ENCODE peak calls at places on chromosomes 7 and 10, in eight cellular contexts. X is gastrocnemius medialis, G is AG10803, L is esophagus squamous epithelium, N is fibroblast of mammary gland, R is AG09309, Z is astrocyte of the spinal cord, E is chondrocyte. O is an unnamed sample.

GRCh38 chr10:124266468-124267230 is 152.1 kb downstream of the OAT start:
- DNase-seq in X (peak), G (no peak), L (no peak), N (no peak), R (no peak), Z (no peak), E (peak), O (no peak)

GRCh38 chr7:5525271-5526189 is 101.9 kb upstream of the TNRC18 start:
- DNase-seq in X (peak), G (peak), L (no peak), N (peak), R (no peak), Z (peak), E (no peak), O (no peak)

GRCh38 chr10:32929634-32930033 is 28.4 kb downstream of the ITGB1 start:
- DNase-seq in X (no peak), G (no peak), L (no peak), N (no peak), R (no peak), Z (no peak), E (no peak), O (no peak)

GRCh38 chr10:99484626-99485581 is 47.8 kb upstream of the NKX2-3 start:
- DNase-seq in X (no peak), G (no peak), L (no peak), N (no peak), R (no peak), Z (no peak), E (no peak), O (no peak)

GRCh38 chr10:24642921-24643678 is 80.6 kb downstream of the ARHGAP21 start:
- DNase-seq in X (no peak), G (peak), L (no peak), N (peak), R (peak), Z (peak), E (no peak), O (no peak)

GRCh38 chr10:120607710-120608703 is 151.0 kb downstream of the PLPP4 start:
- DNase-seq in X (no peak), G (peak), L (no peak), N (peak), R (no peak), Z (peak), E (no peak), O (no peak)

GRCh38 chr10:33249137-33249536 is 85.3 kb downstream of the NRP1 start:
- DNase-seq in X (no peak), G (no peak), L (no peak), N (no peak), R (no peak), Z (no peak), E (no peak), O (no peak)

GRCh38 chr10:48800283-48800675 is 115.6 kb downstream of the WDFY4 start:
- DNase-seq in X (no peak), G (no peak), L (no peak), N (no peak), R (no peak), Z (no peak), E (no peak), O (no peak)

GRCh38 chr10:28177944-28178637 is 124.8 kb downstream of the MPP7 start:
- DNase-seq in X (no peak), G (peak), L (no peak), N (peak), R (no peak), Z (peak), E (no peak), O (no peak)

GRCh38 chr10:13056461-13057077 is 43.4 kb upstream of the OPTN start:
- DNase-seq in X (no peak), G (no peak), L (no peak), N (peak), R (no peak), Z (peak), E (no peak), O (no peak)

GRCh38 chr7:116284390-116284789 is 74.1 kb downstream of the TES start:
- DNase-seq in X (no peak), G (peak), L (no peak), N (no peak), R (no peak), Z (no peak), E (no peak), O (no peak)

GRCh38 chr10:80413152-80413996 is 5.0 kb downstream of the PRXL2A start:
- DNase-seq in X (peak), G (no peak), L (no peak), N (peak), R (no peak), Z (peak), E (no peak), O (no peak)

GRCh38 chr7:17646181-17646956 is 293.9 kb downstream of the SNX13 start:
- DNase-seq in X (no peak), G (peak), L (no peak), N (peak), R (no peak), Z (peak), E (no peak), O (no peak)

GRCh38 chr10:117139581-117140524 is 1.8 kb upstream of the VAX1 start:
- DNase-seq in X (no peak), G (no peak), L (no peak), N (no peak), R (no peak), Z (no peak), E (no peak), O (no peak)

DNA sequence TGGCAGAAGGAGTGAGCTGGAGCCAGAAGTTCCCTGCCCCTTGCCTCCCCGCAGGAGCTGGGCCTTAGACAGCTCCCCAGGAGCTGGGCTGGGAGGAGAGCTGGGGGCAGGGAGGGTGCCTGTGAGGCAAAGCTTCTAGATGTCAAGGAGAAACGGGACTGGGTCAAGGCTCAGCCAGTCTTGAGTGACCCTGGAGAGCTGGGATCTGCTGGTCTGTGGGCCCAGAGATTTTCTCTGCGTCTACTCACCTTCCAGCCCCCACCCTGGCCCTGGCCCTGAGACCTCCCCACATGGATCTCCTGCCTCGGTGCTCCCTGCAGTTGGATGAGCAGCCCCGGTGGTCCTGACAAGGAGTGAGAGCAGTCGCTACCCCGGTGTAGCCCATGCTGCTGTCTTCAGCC is 20.3 kb upstream of the SHH start:
- DNase-seq in X (no peak), G (no peak), L (no peak), N (no peak), R (no peak), Z (no peak), E (no peak), O (no peak)
- TF ChIP-seq CTCF in X (no peak), G (no peak), L (no peak), N (no peak), R (no peak), Z (no peak), E (no peak), O (no peak)

GRCh38 chr7:55144333-55144954 is 125.6 kb downstream of the EGFR start:
- DNase-seq in X (no peak), G (no peak), L (no peak), N (no peak), R (no peak), Z (no peak), E (no peak), O (no peak)
- TF ChIP-seq CTCF in X (no peak), G (peak), L (peak), N (peak), R (peak), Z (peak), E (peak), O (peak)

DNA sequence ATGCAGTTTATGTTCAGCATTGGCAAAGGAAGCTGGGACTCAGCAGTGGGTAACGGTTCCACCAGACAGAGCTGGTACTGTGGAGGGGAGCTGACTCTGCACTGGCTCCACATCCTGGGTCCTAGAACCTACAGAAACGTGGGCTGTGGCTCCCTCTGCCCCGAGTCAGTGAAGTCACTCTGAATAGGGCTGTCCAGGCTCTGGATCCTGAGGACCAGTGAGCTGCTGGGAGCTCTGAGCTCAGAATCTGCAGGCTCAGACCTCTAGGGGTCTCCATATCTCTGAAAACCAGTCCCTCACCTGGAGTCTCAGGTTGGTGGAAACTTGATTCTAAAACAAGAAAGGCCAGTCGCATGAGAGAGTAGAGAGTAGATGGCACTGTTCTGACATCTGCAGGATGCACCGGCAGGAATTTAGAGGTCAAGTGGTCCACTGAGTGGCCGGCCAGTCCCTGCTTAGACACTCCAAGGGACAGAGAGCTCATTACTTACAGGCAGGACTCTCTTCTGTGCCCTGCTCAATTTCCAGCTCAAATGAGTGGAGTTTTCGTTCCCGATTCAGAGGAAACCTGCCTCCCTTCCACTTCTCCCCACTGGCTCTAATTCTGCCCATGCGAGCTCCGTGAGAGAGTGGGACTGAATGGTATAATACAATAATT is 18.6 kb downstream of the NPFFR1 start:
- DNase-seq in X (no peak), G (no peak), L (no peak), N (no peak), R (no peak), Z (no peak), E (no peak), O (no peak)
- TF ChIP-seq CTCF in X (no peak), G (no peak), L (no peak), N (no peak), R (no peak), Z (peak), E (peak), O (no peak)

GRCh38 chr7:152093717-152094116 is 68.2 kb downstream of the GALNT11 start:
- DNase-seq in X (no peak), G (peak), L (no peak), N (peak), R (no peak), Z (no peak), E (no peak), O (no peak)

GRCh38 chr7:152095771-152096170 is 70.3 kb downstream of the GALNT11 start:
- DNase-seq in X (no peak), G (no peak), L (no peak), N (no peak), R (no peak), Z (no peak), E (no peak), O (no peak)

GRCh38 chr7:152086513-152086912 is 61.0 kb downstream of the GALNT11 start:
- DNase-seq in X (no peak), G (no peak), L (no peak), N (no peak), R (no peak), Z (no peak), E (no peak), O (no peak)

GRCh38 chr7:152089183-152089582 is 63.7 kb downstream of the GALNT11 start:
- DNase-seq in X (no peak), G (no peak), L (no peak), N (no peak), R (no peak), Z (no peak), E (no peak), O (no peak)

DNA sequence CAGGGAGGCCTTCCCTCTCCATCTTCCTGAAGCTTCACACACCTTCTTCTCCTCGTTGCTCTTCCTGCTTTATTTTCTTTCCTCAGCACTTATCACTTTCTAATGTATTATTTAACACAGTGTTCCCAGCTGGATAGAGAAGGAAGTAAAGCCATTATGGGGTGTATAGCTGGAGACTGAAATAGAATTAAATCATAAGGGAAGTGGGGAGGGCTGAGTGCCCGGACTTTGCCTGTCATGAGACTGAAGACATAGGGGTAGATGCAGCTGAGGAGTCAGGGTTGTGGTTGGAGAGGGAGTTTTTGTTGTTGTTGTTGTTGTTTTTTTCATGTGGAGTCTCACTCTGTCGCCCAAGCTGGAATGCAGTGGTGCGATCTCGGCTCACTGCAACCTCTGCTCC is 65.3 kb downstream of the GALNT11 start:
- DNase-seq in X (no peak), G (no peak), L (no peak), N (no peak), R (no peak), Z (no peak), E (no peak), O (no peak)
- TF ChIP-seq CTCF in X (no peak), G (no peak), L (no peak), N (no peak), R (no peak), Z (no peak), E (no peak), O (no peak)